ENCODE peak calls at places on chromosomes 13 and 19, in four cellular contexts. P, Y, I and H are unnamed samples.

GRCh38 chr19:38173324-38174041 is 50.5 kb downstream of the DPF1 start:
- DNase-seq in P (no peak), Y (peak; percentile 81), I (no peak), H (no peak)

GRCh38 chr13:51905787-51906186 is 44.0 kb downstream of the CCDC70 start:
- DNase-seq in I (no peak), P (no peak), Y (no peak), H (no peak)

GRCh38 chr19:588758-589692 is 656 bp upstream of the HCN2 start:
- DNase-seq in I (peak; percentile 64), Y (no peak), P (no peak), H (no peak)

GRCh38 chr13:80361298-80361697 is 20.4 kb upstream of the SPRY2 start:
- DNase-seq in Y (no peak), P (no peak), I (no peak), H (no peak)

GRCh38 chr19:6393074-6393981 is at the start of gene GTF2F1:
- DNase-seq in Y (peak; percentile 96), P (peak; percentile 98), I (peak; percentile 94), H (peak; percentile 98)

GRCh38 chr19:51490676-51491075 is 10.9 kb downstream of the SIGLEC12 start:
- DNase-seq in I (no peak), P (no peak), Y (no peak), H (no peak)

GRCh38 chr13:74251778-74252519 is 117.7 kb upstream of the KLF12 start:
- DNase-seq in P (no peak), I (no peak), Y (no peak), H (no peak)

GRCh38 chr13:113897161-113897560 is 33.3 kb upstream of the GAS6 start:
- DNase-seq in I (peak; percentile 19), Y (no peak), P (no peak), H (no peak)

GRCh38 chr19:47492571-47493377 is 8.8 kb upstream of the KPTN start:
- DNase-seq in Y (no peak), P (no peak), I (no peak), H (no peak)

GRCh38 chr13:85995788-85996418 is 196.7 kb upstream of the SLITRK6 start:
- DNase-seq in P (no peak), Y (no peak), I (no peak), H (no peak)

GRCh38 chr13:24644051-24644450 is 36.2 kb upstream of the ATP12A start:
- DNase-seq in Y (no peak), P (no peak), I (no peak), H (no peak)

GRCh38 chr19:11019824-11020223 is 59.0 kb downstream of the SMARCA4 start:
- DNase-seq in I (no peak), P (no peak), Y (no peak), H (peak; percentile 65)

GRCh38 chr19:6273701-6274601 is 5.8 kb downstream of the MLLT1 start:
- DNase-seq in Y (peak; percentile 94), P (no peak), I (no peak), H (peak; percentile 76)

GRCh38 chr19:10124429-10124828 is 4.7 kb upstream of the EIF3G start:
- DNase-seq in Y (no peak), I (no peak), P (no peak), H (no peak)

GRCh38 chr13:34942732-34943674 is 933 bp downstream of the NBEA start:
- DNase-seq in I (peak; percentile 38), Y (peak; percentile 49), P (peak; percentile 63), H (peak; percentile 33)

GRCh38 chr19:47122359-47123335 is 8.0 kb upstream of the SAE1 start:
- DNase-seq in Y (no peak), P (no peak), I (peak; percentile 66), H (no peak)

GRCh38 chr19:58568731-58569130 is 4.4 kb downstream of the MZF1 start:
- DNase-seq in I (no peak), P (no peak), Y (peak; percentile 42), H (peak; percentile 17)

GRCh38 chr19:8611391-8611883 is 922 bp upstream of the ADAMTS10 start:
- DNase-seq in Y (peak; percentile 76), P (no peak), I (peak; percentile 81), H (peak; percentile 54)

GRCh38 chr19:33514885-33515485 is 6.6 kb downstream of the PEPD start:
- DNase-seq in P (no peak), I (no peak), Y (peak; percentile 74), H (no peak)

GRCh38 chr13:112790735-112791641 is 101.2 kb downstream of the ATP11A start:
- DNase-seq in I (no peak), P (peak; percentile 39), Y (peak; percentile 42), H (no peak)

GRCh38 chr13:83372786-83373185 is 509.5 kb downstream of the SLITRK1 start:
- DNase-seq in I (peak; percentile 3), P (no peak), Y (no peak), H (no peak)

GRCh38 chr13:99215466-99215865 is 14.8 kb downstream of the UBAC2 start:
- DNase-seq in P (no peak), Y (no peak), I (no peak), H (no peak)

GRCh38 chr19:56864443-56865125 is 24.1 kb upstream of the PEG3 start:
- DNase-seq in I (no peak), Y (no peak), P (no peak), H (no peak)

GRCh38 chr19:18321729-18322091 is 1.2 kb downstream of the LSM4 start:
- DNase-seq in P (no peak), Y (no peak), I (no peak), H (no peak)

GRCh38 chr13:35891486-35891885 is 239.7 kb downstream of the DCLK1 start:
- DNase-seq in I (no peak), Y (no peak), P (peak; percentile 27), H (no peak)

GRCh38 chr19:56423276-56423984 is 19.3 kb downstream of the ZNF583 start:
- DNase-seq in P (no peak), Y (no peak), I (peak; percentile 18), H (no peak)

GRCh38 chr19:35757231-35757748 is 461 bp upstream of the HSPB6 start:
- DNase-seq in Y (peak; percentile 90), I (no peak), P (no peak), H (peak; percentile 99)

GRCh38 chr13:27954406-27954851 is 14.7 kb downstream of the CDX2 start:
- DNase-seq in P (peak; percentile 75), I (peak; percentile 68), Y (no peak), H (peak; percentile 51)

GRCh38 chr13:46624821-46625220 is 71.9 kb downstream of the LRCH1 start:
- DNase-seq in I (no peak), Y (no peak), P (no peak), H (no peak)

GRCh38 chr19:5958851-5959122 is 19.2 kb downstream of the RANBP3 start:
- DNase-seq in Y (no peak), I (no peak), P (no peak), H (no peak)

GRCh38 chr19:15328312-15328711 is 4.0 kb downstream of the BRD4 start:
- DNase-seq in P (no peak), I (no peak), Y (no peak), H (no peak)

GRCh38 chr19:43644181-43644580 is 4.5 kb upstream of the CADM4 start:
- DNase-seq in P (no peak), I (no peak), Y (no peak), H (no peak)

GRCh38 chr13:29255567-29255966 is 339.9 kb downstream of the SLC7A1 start:
- DNase-seq in P (no peak), Y (no peak), I (no peak), H (no peak)

GRCh38 chr13:29254971-29255370 is 340.5 kb downstream of the SLC7A1 start:
- DNase-seq in P (no peak), Y (no peak), I (no peak), H (no peak)

GRCh38 chr13:29266261-29266660 is 329.2 kb downstream of the SLC7A1 start:
- DNase-seq in I (no peak), Y (no peak), P (no peak), H (no peak)

DNA sequence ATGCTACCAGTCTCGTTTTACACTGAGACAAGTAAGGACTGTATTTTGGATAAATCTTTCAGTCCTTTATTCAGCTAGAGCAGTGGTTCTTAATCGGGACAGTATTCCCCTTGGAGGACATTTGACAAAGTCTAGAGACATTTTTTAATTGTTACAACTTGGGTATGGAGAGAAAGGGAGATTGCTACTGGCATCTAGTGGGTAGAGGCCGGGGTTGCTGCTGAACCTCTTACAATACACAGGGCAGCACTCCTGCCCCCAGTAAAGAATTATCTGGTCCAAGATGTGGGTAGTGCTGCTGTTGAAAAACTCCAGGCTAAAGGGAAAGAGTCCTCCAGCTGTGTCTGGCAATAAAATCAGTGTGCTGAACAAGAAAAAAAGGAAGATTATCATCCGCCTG is 334.8 kb downstream of the SLC7A1 start:
- DNase-seq in Y (no peak), P (no peak), I (no peak), H (no peak)
- TF ChIP-seq CTCF in Y (no peak), P (peak; percentile 48), I (no peak), H (no peak)

GRCh38 chr13:43061496-43062280 is 38.3 kb downstream of the DNAJC15 start:
- DNase-seq in P (no peak), Y (no peak), I (no peak), H (no peak)

GRCh38 chr13:43058836-43059235 is 35.5 kb downstream of the DNAJC15 start:
- DNase-seq in I (no peak), P (no peak), Y (no peak), H (no peak)

GRCh38 chr13:43057653-43058317 is 34.4 kb downstream of the DNAJC15 start:
- DNase-seq in I (no peak), P (no peak), Y (no peak), H (no peak)

GRCh38 chr13:43054803-43055802 is 31.7 kb downstream of the DNAJC15 start:
- DNase-seq in P (no peak), I (peak; percentile 10), Y (no peak), H (peak; percentile 23)

GRCh38 chr13:43058318-43058674 is 34.9 kb downstream of the DNAJC15 start:
- DNase-seq in P (no peak), Y (no peak), I (peak; percentile 82), H (no peak)
- H3K4me3 ChIP-seq in P (no peak overlapping the region), Y (no peak overlapping the region), I (no peak overlapping the region), H (no peak overlapping the region)

DNA sequence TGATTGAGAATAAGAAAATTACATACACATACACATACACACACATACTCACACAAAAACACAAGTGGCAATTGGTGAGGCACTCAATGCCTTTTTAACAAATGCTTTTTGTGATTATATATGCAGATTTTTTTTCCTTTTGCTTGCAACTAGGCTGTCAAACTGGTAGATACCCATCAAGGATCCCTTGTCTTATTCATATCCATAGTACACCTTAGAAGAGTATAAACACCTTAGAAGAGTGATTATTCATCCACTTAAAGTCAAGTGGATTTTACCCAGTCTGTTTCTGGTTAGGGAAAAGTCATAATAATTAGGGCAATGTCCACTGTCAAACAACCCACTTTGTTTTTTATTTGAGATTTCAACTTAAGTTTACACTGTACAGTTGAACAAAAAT is 1773.4 kb upstream of the MIR17HG start:
- DNase-seq in P (no peak), I (no peak), Y (no peak), H (no peak)
- TF ChIP-seq EP300 in P (no peak), I (no peak), Y (no peak), H (no peak)

DNA sequence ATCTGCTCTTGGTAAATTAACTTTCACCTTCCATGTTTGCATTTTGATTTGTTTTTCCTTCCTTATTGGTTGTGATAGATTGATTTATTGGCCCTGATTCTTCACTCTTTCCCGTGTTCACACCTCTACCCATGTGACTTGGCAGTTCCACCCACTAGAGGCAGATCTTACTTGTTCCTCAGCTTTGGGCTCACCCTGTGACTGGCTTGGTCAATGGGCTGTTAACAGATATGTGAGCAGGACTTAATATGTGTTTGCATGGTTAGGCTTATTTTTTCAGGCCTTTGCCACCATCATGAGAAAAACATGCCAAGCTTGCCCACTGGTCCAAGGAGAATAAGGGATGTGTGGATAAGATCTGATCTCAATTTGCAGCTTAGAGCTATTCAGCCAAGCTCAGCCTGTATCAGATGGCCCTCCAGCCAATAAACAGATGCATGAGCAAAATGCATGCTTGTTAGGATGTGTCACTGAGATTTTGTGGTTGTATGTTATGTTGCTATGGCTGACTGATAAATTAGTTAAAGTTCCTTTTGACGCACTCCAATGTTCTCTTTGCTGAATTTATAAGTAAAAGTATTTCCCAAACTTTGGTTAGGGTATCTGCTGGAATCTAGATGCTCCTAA is 48.0 kb downstream of the RGCC start:
- DNase-seq in Y (no peak), P (no peak), I (no peak), H (no peak)
- TF ChIP-seq CTCF in Y (no peak), P (no peak), I (no peak), H (no peak)